ENCODE peak calls at places on chromosomes 13 and 19, in five cellular contexts. Z is MM.1S, L is H1, T is hepatocyte, U is fibroblast of lung. Y is an unnamed sample.

GRCh38 chr13:43083750-43084149 is 60.4 kb downstream of the DNAJC15 start:
- DNase-seq in Z (no peak), L (no peak), T (no peak), U (no peak), Y (no peak)

GRCh38 chr19:4709440-4710280 is 14.0 kb downstream of the DPP9 start:
- DNase-seq in Z (no peak), L (no peak), T (no peak), U (peak; percentile 46), Y (no peak)

GRCh38 chr13:21399741-21400140 is 59.4 kb downstream of the ZDHHC20 start:
- DNase-seq in Z (no peak), L (no peak), T (no peak), U (peak; percentile 25), Y (peak; percentile 8)

GRCh38 chr19:17626456-17626855 is 61.7 kb downstream of the UNC13A start:
- DNase-seq in Z (no peak), L (no peak), T (no peak), U (no peak), Y (no peak)

GRCh38 chr19:47491358-47492136 is 7.5 kb upstream of the KPTN start:
- DNase-seq in Z (no peak), L (no peak), T (no peak), U (no peak), Y (no peak)

GRCh38 chr13:34247596-34247995 is 429.6 kb downstream of the RFC3 start:
- DNase-seq in Z (no peak), L (no peak), T (no peak), U (no peak), Y (no peak)

GRCh38 chr19:34654796-34655195 is 22.2 kb downstream of the SCGB2B2 start:
- DNase-seq in Z (no peak), L (no peak), T (no peak), U (no peak), Y (no peak)

GRCh38 chr13:53249236-53249635 is 220.6 kb downstream of the OLFM4 start:
- DNase-seq in Z (no peak), L (no peak), T (no peak), U (no peak), Y (no peak)

GRCh38 chr13:50130686-50131051 is 115.4 kb downstream of the KCNRG start:
- DNase-seq in Z (peak; percentile 17), L (peak; percentile 67), T (peak; percentile 22), U (no peak), Y (no peak)

GRCh38 chr13:59531571-59532091 is 632.1 kb downstream of the DIAPH3 start:
- DNase-seq in Z (no peak), L (peak; percentile 50), T (peak; percentile 84), U (peak; percentile 87), Y (peak; percentile 82)

GRCh38 chr13:49093376-49093775 is 117.7 kb downstream of the FNDC3A start:
- DNase-seq in Z (no peak), L (no peak), T (no peak), U (no peak), Y (no peak)

GRCh38 chr13:80237646-80238045 is 103.3 kb downstream of the SPRY2 start:
- DNase-seq in Z (no peak), L (no peak), T (no peak), U (peak; percentile 47), Y (peak; percentile 17)
- H3K9me3 ChIP-seq in Z (no peaks in the 10 kb centered on the region), L (no peaks in the 10 kb centered on the region), T (no peaks in the 10 kb centered on the region), U (no peaks in the 10 kb centered on the region), Y (no peaks in the 10 kb centered on the region)

DNA sequence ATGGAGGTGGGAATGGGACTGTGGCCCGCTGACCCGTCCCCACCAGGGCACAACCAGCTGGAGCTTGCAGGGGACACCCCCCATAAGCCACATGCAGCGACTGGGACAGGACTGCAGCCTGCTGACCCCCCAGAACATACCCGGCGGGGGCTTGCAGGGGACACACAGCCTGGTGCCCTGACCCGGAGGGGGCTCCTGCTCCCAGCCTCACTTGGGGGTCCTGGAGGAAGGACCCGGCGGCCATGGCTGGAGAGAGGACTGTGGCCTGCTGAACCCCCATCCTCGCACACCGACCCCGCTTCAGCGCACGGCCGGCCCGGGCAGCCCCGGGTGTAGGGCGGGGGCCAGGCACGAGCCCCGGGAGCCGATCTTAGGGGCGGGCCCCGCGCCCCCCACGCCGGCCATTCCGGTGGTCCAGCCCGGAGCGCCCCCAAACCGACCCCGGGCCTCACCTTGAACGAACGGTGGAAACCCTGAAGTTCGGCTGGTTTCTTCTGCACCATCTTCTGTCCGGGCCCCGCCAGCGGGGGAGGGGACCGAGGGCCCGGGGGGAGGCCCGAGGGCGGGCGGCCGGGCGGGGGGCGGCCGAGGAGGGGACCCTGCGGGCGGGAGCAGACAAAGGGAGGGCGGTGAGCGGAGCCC is 574 bp downstream of the MKNK2 start:
- DNase-seq in Z (no peak), L (no peak), T (no peak), U (no peak), Y (no peak)
- H2AFZ ChIP-seq in Z (no peak overlapping the region), L (no peak overlapping the region), T (no peak overlapping the region), U (no peak overlapping the region), Y (no peak overlapping the region)

GRCh38 chr19:32362318-32362691 is 16.9 kb downstream of the ZNF507 start:
- DNase-seq in Z (no peak), L (no peak), T (no peak), U (no peak), Y (no peak)

GRCh38 chr19:32363632-32364031 is 18.2 kb downstream of the ZNF507 start:
- DNase-seq in Z (no peak), L (no peak), T (no peak), U (no peak), Y (no peak)

GRCh38 chr19:32363175-32363574 is 17.8 kb downstream of the ZNF507 start:
- DNase-seq in Z (no peak), L (no peak), T (peak; percentile 34), U (no peak), Y (no peak)

GRCh38 chr19:32361574-32362317 is 16.3 kb downstream of the ZNF507 start:
- DNase-seq in Z (no peak), L (no peak), T (no peak), U (no peak), Y (no peak)

GRCh38 chr19:32364040-32364439 is 18.6 kb downstream of the ZNF507 start:
- DNase-seq in Z (no peak), L (no peak), T (no peak), U (no peak), Y (no peak)
- H3K36me3 ChIP-seq in Z (peaks cover 6% of the 10 kb centered on the region), L (peaks cover 24% of the 10 kb centered on the region), T (no peaks in the 10 kb centered on the region), U (peaks cover 2% of the 10 kb centered on the region), Y (peaks cover 18% of the 10 kb centered on the region)

GRCh38 chr19:36635342-36635741 is 30.2 kb downstream of the ZNF382 start:
- DNase-seq in Z (no peak), L (no peak), T (no peak), U (no peak), Y (no peak)
- H3K9me3 ChIP-seq in Z (peaks cover 5% of the 10 kb centered on the region), L (peaks cover 59% of the 10 kb centered on the region), T (peaks cover 54% of the 10 kb centered on the region), U (no peaks in the 10 kb centered on the region), Y (peaks cover 64% of the 10 kb centered on the region)

DNA sequence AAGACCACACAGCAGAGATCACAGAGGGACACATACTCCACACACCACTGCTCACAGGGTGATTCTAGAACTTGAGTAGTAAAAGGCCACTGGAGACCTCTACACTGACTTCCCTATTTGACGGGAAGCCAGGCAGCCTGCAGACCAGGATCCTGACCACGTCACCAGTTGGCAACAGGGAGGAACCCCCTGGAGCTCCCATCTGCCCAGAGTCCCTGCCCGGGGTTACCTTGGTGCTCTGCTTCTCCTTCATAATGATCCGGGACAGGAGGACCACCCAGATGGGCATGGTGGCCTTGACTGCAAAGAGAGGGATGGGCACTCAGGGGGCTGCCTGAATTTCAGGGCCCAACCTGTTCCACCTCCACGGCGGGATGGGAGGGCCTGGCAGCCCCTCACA is 932 bp downstream of the SLC35E1 start:
- DNase-seq in Z (no peak), L (no peak), T (no peak), U (peak; percentile 56), Y (peak; percentile 36)
- H2AFZ ChIP-seq in Z (no peak overlapping the region), L (no peak overlapping the region), T (no peak overlapping the region), U (no peak overlapping the region), Y (peak overlapping the region; percentile 79)

GRCh38 chr19:2129486-2129885 is 21.9 kb downstream of the AP3D1 start:
- DNase-seq in Z (no peak), L (no peak), T (no peak), U (no peak), Y (no peak)
- H3K36me3 ChIP-seq in Z (peaks cover 4% of the 10 kb centered on the region), L (peaks cover 25% of the 10 kb centered on the region), T (no peaks in the 10 kb centered on the region), U (peaks cover 34% of the 10 kb centered on the region), Y (peaks cover 14% of the 10 kb centered on the region)

GRCh38 chr13:41050041-41050440 is 11.3 kb upstream of the WBP4 start:
- DNase-seq in Z (no peak), L (no peak), T (no peak), U (no peak), Y (no peak)
- H3K9me3 ChIP-seq in Z (no peaks in the 10 kb centered on the region), L (peaks cover 5% of the 10 kb centered on the region), T (no peaks in the 10 kb centered on the region), U (no peaks in the 10 kb centered on the region), Y (no peaks in the 10 kb centered on the region)

Y was measured in astrocyte.